ENCODE peak calls at places on chromosomes 1 and 21, in eight cellular contexts. G, I, Y, O, B, K, U and T are unnamed samples.

GRCh38 chr1:196152086-196152485 is 456.2 kb downstream of the KCNT2 start:
- DNase-seq in B (no peak), G (peak; percentile 7), Y (no peak), O (no peak), I (no peak), U (no peak), K (no peak), T (no peak)

GRCh38 chr1:221141606-221142285 is 262.5 kb downstream of the HLX start:
- DNase-seq in K (no peak), B (no peak), I (no peak), G (no peak), O (no peak), Y (peak; percentile 61), U (no peak), T (peak; percentile 72)

GRCh38 chr1:57572016-57572415 is 148.2 kb upstream of the DAB1 start:
- DNase-seq in Y (no peak), G (no peak), O (no peak), B (no peak), I (no peak), K (no peak), U (no peak), T (no peak)

GRCh38 chr1:41620365-41621169 is 136.1 kb upstream of the EDN2 start:
- DNase-seq in O (no peak), G (no peak), Y (no peak), U (peak; percentile 32), I (no peak), B (no peak), K (no peak), T (no peak)

GRCh38 chr1:7501259-7501560 is 269.9 kb upstream of the VAMP3 start:
- DNase-seq in K (no peak), Y (peak; percentile 70), I (no peak), O (no peak), B (no peak), U (no peak), G (no peak), T (no peak)

GRCh38 chr1:179754031-179754624 is 11.0 kb downstream of the FAM163A start:
- DNase-seq in B (no peak), U (no peak), Y (no peak), O (no peak), K (no peak), G (no peak), I (no peak), T (peak; percentile 89)

GRCh38 chr1:220380885-220381284 is 108.6 kb upstream of the RAB3GAP2 start:
- DNase-seq in I (no peak), U (no peak), Y (no peak), G (no peak), B (no peak), O (no peak), K (no peak), T (no peak)

GRCh38 chr1:232767381-232768074 is 37.7 kb upstream of the MAP10 start:
- DNase-seq in U (no peak), B (peak; percentile 22), K (no peak), Y (no peak), I (no peak), G (peak; percentile 82), O (no peak), T (peak; percentile 42)

GRCh38 chr1:32925360-32926142 is 24.4 kb upstream of the TMEM54 start:
- DNase-seq in K (no peak), G (peak; percentile 45), U (no peak), Y (peak; percentile 62), I (no peak), O (no peak), B (no peak), T (no peak)

GRCh38 chr21:46569071-46569470 is 35.8 kb downstream of the S100B start:
- DNase-seq in I (no peak), O (no peak), U (no peak), B (no peak), K (no peak), Y (no peak), G (no peak), T (no peak)

GRCh38 chr21:46570119-46570518 is 34.8 kb downstream of the S100B start:
- DNase-seq in O (no peak), U (no peak), G (no peak), K (no peak), B (no peak), Y (no peak), I (no peak), T (no peak)

GRCh38 chr21:46568562-46568961 is 36.3 kb downstream of the S100B start:
- DNase-seq in Y (no peak), B (no peak), I (no peak), U (no peak), G (no peak), K (no peak), O (no peak), T (no peak)

GRCh38 chr21:46564391-46564790 is 40.5 kb downstream of the S100B start:
- DNase-seq in B (no peak), O (no peak), Y (no peak), I (no peak), K (no peak), U (no peak), G (no peak), T (no peak)

DNA sequence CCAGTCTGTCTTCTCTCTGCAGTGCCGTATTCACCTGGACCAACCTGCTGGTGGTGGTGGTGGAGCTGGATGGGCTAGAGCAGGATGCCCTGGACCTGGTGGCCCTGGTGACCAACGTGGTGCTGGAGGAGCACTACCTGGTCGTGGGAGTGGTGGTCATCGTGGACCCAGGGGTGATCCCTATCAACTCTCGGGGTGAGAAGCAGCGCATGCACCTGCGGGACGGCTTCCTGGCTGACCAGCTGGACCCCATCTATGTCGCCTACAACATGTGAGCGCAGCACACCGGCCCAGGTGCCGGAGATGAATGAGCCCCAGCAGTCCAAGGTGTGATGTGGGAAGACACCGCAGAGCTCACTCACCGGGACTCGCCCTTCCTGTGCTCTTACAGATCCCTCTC is 37.5 kb downstream of the S100B start:
- DNase-seq in K (no peak), Y (no peak), O (no peak), U (no peak), G (no peak), B (no peak), I (no peak), T (no peak)
- H3K4me3 ChIP-seq in K (no peak overlapping the region), Y (no peak overlapping the region), O (no peak overlapping the region), U (no peak overlapping the region), G (no peak overlapping the region), B (no peak overlapping the region), I (no peak overlapping the region), T (no peak overlapping the region)

DNA sequence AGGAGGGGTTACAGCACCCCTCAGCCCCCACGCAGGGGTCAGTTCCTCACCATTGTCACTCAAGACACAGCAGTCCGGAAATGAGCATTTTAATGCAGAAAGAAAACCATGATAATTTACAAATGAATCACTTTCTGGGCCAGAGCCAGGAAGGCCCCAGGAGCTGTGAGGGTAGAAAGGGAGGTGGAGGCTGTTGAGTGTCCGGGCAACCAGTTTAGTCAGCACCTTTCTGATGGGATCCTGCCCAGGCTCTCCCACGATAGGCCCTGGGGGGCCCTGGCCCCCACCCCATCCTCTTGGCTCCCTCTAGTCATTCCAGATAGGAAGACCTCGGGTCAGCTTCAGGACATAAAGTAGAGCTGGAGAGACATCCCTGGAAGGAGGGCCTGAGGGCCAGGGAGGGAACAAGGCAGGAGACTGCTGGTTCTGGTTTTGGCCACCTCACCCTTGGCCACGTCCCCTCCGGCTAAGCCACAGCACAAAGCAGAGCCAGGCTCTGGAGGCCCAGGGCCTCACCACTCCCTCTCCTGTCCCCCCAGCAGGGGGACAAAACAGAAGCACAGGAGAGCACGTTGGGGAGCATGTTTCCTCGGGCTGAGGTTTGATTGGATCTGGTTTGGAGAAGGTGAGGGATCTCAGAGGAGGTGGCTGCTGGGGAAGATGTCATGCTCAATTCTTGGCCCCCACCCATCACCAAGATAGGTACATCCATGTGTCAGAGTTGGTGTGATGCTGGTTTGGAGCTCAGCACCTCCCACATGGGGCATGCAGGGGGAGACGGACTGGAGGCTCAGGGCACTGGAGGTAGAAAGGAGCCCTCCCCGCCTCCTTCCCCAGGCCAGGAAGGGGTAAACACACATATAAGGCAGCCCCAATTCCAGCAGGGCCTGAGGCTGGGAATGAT is 20.6 kb downstream of the ETNK2 start:
- DNase-seq in Y (no peak), U (no peak), K (no peak), O (no peak), I (no peak), B (peak; percentile 75), G (no peak), T (peak; percentile 41)
- TF ChIP-seq CTCF in Y (no peak), U (no peak), K (no peak), O (no peak), I (no peak), B (peak; percentile 29), G (no peak), T (peak; percentile 20)

GRCh38 chr1:200627548-200628222 is 7.1 kb upstream of the KIF14 start:
- DNase-seq in I (no peak), K (no peak), O (no peak), Y (no peak), B (no peak), U (no peak), G (no peak), T (no peak)
- H3K4me3 ChIP-seq in I (no peak overlapping the region), K (no peak overlapping the region), O (peak overlapping the region; percentile 46), Y (no peak overlapping the region), B (no peak overlapping the region), U (no peak overlapping the region), G (no peak overlapping the region), T (no peak overlapping the region)

GRCh38 chr1:200890027-200890426 is 4.7 kb upstream of the INAVA start:
- DNase-seq in Y (no peak), G (no peak), K (no peak), U (no peak), B (no peak), I (no peak), O (no peak), T (no peak)

GRCh38 chr1:200889571-200889970 is 5.1 kb upstream of the INAVA start:
- DNase-seq in O (no peak), U (no peak), B (no peak), I (no peak), K (no peak), Y (no peak), G (no peak), T (no peak)

GRCh38 chr1:200891774-200892157 is 2.9 kb upstream of the INAVA start:
- DNase-seq in K (no peak), B (no peak), Y (peak; percentile 93), U (no peak), O (no peak), G (peak; percentile 52), I (no peak), T (no peak)

GRCh38 chr1:200892546-200892945 is 2.2 kb upstream of the INAVA start:
- DNase-seq in K (no peak), B (no peak), G (no peak), O (no peak), Y (no peak), U (no peak), I (no peak), T (no peak)

DNA sequence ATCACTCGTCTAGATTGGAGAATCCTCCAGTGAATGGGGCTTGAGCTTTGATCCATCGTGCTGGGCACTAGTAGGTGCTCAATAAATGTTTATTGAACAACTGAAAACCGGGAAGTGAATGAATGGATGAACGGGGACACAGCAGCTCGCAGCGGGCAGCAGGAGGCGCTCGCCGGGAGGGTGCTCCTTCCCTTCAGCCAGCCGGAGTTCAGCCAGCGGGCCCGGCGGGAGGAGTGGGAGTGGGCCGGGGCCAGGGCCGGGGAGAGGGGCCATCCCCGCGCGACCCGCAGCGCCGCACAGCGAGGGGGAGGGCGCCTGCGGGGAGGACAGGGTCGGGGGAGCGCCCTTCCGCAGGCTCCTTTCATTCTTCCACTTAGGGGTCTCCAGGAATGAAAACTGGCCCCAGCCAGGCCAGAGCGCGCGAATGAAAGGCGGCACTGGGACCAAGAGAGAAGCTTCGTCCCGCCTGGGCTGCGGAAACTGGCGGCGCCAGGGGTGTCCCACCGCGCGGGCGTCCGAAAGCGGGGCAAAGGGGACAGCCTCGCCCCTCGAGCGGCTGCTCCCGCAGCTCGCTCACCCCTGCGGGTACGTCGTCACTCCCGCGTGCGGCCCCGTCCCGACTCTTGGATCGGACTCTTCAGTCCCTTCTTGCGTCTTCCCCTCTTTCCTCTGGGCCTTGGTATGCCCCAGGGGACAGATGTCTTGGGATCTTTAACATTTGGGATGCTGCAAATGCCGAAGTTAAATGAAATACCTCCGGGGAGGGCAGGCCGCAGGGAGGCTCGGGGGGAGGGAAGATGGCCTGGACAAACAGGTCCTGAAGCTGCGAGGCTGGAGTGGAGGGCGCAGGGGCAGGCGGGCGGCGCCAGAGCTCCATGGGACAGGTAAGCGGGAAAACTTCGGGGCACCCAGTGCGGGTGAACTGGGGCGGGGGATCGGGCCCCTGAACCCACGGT is 3.6 kb upstream of the INAVA start:
- DNase-seq in I (no peak), Y (peak; percentile 91), O (no peak), U (no peak), G (peak; percentile 68), B (no peak), K (no peak), T (no peak)
- TF ChIP-seq CTCF in I (no peak), Y (peak; percentile 76), O (peak; percentile 55), U (no peak), G (peak; percentile 48), B (peak; percentile 58), K (peak; percentile 26), T (peak; percentile 69)